ENCODE peak calls at places on chromosome 18, in six cellular contexts. W, Y, L, I, A and H are unnamed samples. For H3K27me3, the result is how much of the 10 kb centered on the place peaks cover.

GRCh38 chr18:63887424-63887823 is at the start of gene SERPINB2:
- DNase-seq in Y (no peak), L (no peak), A (no peak), W (no peak), I (no peak), H (peak)

GRCh38 chr18:63261029-63261428 is 58.5 kb downstream of the BCL2 start:
- DNase-seq in L (no peak), W (no peak), I (no peak), A (no peak), Y (no peak), H (no peak)

GRCh38 chr18:48160622-48161021 is 230.2 kb upstream of the SMAD2 start:
- DNase-seq in I (no peak), Y (no peak), A (no peak), W (no peak), L (no peak), H (no peak)

GRCh38 chr18:12518326-12518725 is 110.6 kb downstream of the PRELID3A start:
- DNase-seq in L (no peak), Y (no peak), I (no peak), W (no peak), A (no peak), H (no peak)

GRCh38 chr18:26575865-26576217 is 27.5 kb upstream of the KCTD1 start:
- DNase-seq in I (no peak), Y (no peak), W (no peak), L (no peak), A (no peak), H (no peak)

GRCh38 chr18:2984703-2985261 is 28.2 kb downstream of the LPIN2 start:
- DNase-seq in I (no peak), W (no peak), A (no peak), Y (no peak), L (no peak), H (no peak)

GRCh38 chr18:50286391-50287027 is 983 bp downstream of the CXXC1 start:
- DNase-seq in Y (peak), I (peak), W (no peak), L (no peak), A (no peak), H (no peak)

GRCh38 chr18:48859311-48860275 is 91.2 kb downstream of the SMAD7 start:
- DNase-seq in W (no peak), Y (no peak), A (no peak), I (no peak), L (peak), H (no peak)

GRCh38 chr18:78006006-78006802 is 756.6 kb downstream of the GALR1 start:
- DNase-seq in L (no peak), W (no peak), Y (no peak), A (no peak), I (no peak), H (no peak)

GRCh38 chr18:48605408-48605845 is 66.6 kb downstream of the CTIF start:
- DNase-seq in L (no peak), A (no peak), W (no peak), Y (no peak), I (no peak), H (no peak)

GRCh38 chr18:25350561-25351201 is 1.3 kb downstream of the ZNF521 start:
- DNase-seq in Y (peak), I (peak), A (no peak), L (peak), W (peak), H (peak)

GRCh38 chr18:12463191-12463590 is 55.5 kb downstream of the PRELID3A start:
- DNase-seq in A (no peak), I (no peak), Y (no peak), W (no peak), L (no peak), H (no peak)

GRCh38 chr18:79948719-79949411 is 2.6 kb downstream of the SLC66A2 start:
- DNase-seq in L (peak), W (no peak), A (no peak), I (no peak), Y (peak), H (no peak)

GRCh38 chr18:48753741-48754140 is 197.0 kb downstream of the SMAD7 start:
- DNase-seq in A (no peak), W (no peak), Y (no peak), I (no peak), L (no peak), H (no peak)

GRCh38 chr18:41484069-41484468 is 471.0 kb upstream of the PIK3C3 start:
- DNase-seq in W (no peak), I (no peak), L (no peak), A (no peak), Y (no peak), H (no peak)

GRCh38 chr18:50038448-50038847 is 156.5 kb downstream of the MYO5B start:
- DNase-seq in A (no peak), L (no peak), Y (no peak), W (no peak), I (no peak), H (peak)

GRCh38 chr18:42078711-42079110 is 123.7 kb downstream of the PIK3C3 start:
- DNase-seq in W (no peak), A (no peak), L (no peak), Y (no peak), I (no peak), H (peak)

GRCh38 chr18:3120356-3120755 is 99.4 kb downstream of the MYOM1 start:
- DNase-seq in A (no peak), L (no peak), Y (no peak), I (no peak), W (no peak), H (no peak)

GRCh38 chr18:21433436-21433835 is 167.1 kb downstream of the ESCO1 start:
- DNase-seq in W (no peak), I (no peak), A (no peak), Y (no peak), L (no peak), H (no peak)

DNA sequence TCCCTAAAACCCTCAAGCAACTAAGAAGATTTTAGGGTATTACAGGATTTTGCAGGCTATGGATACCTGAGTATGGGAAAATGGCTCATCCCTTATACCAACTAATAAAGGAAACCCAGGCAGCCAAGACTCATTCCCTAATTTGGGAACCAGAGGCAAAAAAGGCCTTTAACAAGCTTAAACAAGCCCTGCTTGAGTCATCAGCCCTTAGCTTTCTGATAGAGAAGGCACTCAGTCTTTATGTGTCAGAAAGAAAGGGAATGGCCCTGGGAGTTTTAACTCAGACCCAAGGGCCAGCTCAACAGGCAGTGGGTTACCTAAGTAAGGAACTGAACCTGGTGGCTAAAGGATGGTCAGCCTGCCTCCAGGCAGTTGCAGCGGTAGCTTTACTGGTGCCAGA is 96.9 kb upstream of the RMP24 start:
- DNase-seq in Y (no peak), L (no peak), A (no peak), I (no peak), W (no peak), H (no peak)
- H3K27me3 ChIP-seq in Y (under half), L (under half), A (under half), I (under half), W (under half), H (under half)

GRCh38 chr18:44823782-44824181 is 143.1 kb downstream of the SETBP1 start:
- DNase-seq in W (no peak), L (no peak), Y (no peak), A (no peak), I (no peak), H (no peak)
- H3K27ac ChIP-seq in W (peak), L (no peak), Y (no peak), A (no peak), I (no peak), H (no peak)

GRCh38 chr18:59907660-59908059 is 7.9 kb downstream of the PMAIP1 start:
- DNase-seq in I (no peak), A (no peak), W (no peak), L (no peak), Y (no peak), H (no peak)

GRCh38 chr18:59907172-59907571 is 7.4 kb downstream of the PMAIP1 start:
- DNase-seq in I (no peak), L (no peak), W (no peak), Y (no peak), A (no peak), H (no peak)

GRCh38 chr18:59904051-59904601 is 4.3 kb downstream of the PMAIP1 start:
- DNase-seq in Y (no peak), W (no peak), A (no peak), I (no peak), L (no peak), H (no peak)

GRCh38 chr18:59906203-59906602 is 6.4 kb downstream of the PMAIP1 start:
- DNase-seq in I (no peak), A (no peak), L (no peak), Y (no peak), W (no peak), H (no peak)

DNA sequence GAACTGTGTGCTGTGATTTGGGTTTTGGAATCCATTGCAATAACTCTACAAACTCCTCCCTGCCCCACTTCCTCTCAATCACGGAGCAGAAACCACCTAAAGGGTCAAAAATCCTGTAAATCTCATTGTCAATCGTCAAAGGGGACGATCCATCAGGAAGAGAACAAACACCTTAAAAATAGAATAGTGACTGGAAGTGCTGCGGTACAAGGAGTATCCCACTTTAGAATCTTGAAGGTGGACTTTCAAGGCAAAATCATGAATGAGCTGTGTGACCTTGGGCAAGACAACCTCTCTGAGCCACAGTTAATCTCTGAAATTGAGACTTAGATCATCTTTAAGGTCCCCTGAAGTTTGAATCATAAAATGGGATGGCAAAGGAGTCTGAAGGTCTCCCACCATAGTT is 5.9 kb downstream of the PMAIP1 start:
- DNase-seq in W (no peak), I (no peak), Y (no peak), A (no peak), L (no peak), H (no peak)
- H3K27me3 ChIP-seq in W (under half), I (under half), Y (under half), A (under half), L (half or more), H (under half)

GRCh38 chr18:23890589-23890988 is 124.0 kb upstream of the TTC39C start:
- DNase-seq in L (no peak), Y (no peak), I (no peak), A (no peak), W (no peak), H (peak)
- H3K27ac ChIP-seq in L (no peak), Y (no peak), I (no peak), A (no peak), W (no peak), H (no peak)

GRCh38 chr18:57364460-57364859 is 12.1 kb downstream of the ST8SIA3 start:
- DNase-seq in I (no peak), A (no peak), Y (no peak), W (no peak), L (no peak), H (no peak)

GRCh38 chr18:57372444-57372843 is 20.1 kb downstream of the ST8SIA3 start:
- DNase-seq in I (no peak), W (no peak), L (no peak), Y (no peak), A (no peak), H (no peak)

DNA sequence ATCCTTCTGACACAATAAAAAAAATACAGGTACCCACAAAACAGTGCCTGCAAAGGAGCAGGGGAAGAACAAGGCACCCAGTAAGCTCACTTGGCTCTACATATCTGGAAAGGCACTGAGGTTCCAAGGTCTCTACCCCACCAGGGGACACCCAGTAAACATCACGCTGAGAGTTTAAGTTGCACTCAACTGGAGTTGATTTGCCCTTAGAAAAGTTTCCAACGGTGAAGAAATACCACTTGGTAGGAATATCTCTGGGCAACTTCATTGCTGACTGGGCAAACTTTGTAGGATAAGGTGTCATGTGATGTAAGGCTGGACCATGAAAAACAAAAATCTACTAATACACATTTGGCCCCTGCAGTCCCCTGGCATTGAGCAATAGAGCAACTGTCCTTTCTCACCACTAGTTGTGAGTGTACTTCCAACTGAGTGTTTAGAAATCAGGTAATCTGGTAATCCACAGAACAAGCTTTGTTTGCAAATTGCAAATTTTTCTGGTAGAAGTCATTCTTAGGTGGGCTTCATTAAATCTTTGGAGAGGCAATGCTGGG is 14.2 kb downstream of the ST8SIA3 start:
- DNase-seq in Y (no peak), I (no peak), A (no peak), L (no peak), W (no peak), H (no peak)
- H3K27me3 ChIP-seq in Y (under half), I (under half), A (under half), L (under half), W (under half), H (under half)

GRCh38 chr18:10044054-10044453 is 130.2 kb downstream of the VAPA start:
- DNase-seq in I (no peak), Y (no peak), L (no peak), A (no peak), W (no peak), H (no peak)

GRCh38 chr18:10046178-10046807 is 132.5 kb downstream of the VAPA start:
- DNase-seq in I (no peak), Y (no peak), L (no peak), A (no peak), W (peak), H (no peak)

GRCh38 chr18:10042492-10042891 is 128.7 kb downstream of the VAPA start:
- DNase-seq in I (no peak), W (no peak), Y (no peak), L (no peak), A (no peak), H (peak)

GRCh38 chr18:10047237-10047636 is 133.4 kb downstream of the VAPA start:
- DNase-seq in L (no peak), W (no peak), Y (no peak), I (no peak), A (no peak), H (peak)

DNA sequence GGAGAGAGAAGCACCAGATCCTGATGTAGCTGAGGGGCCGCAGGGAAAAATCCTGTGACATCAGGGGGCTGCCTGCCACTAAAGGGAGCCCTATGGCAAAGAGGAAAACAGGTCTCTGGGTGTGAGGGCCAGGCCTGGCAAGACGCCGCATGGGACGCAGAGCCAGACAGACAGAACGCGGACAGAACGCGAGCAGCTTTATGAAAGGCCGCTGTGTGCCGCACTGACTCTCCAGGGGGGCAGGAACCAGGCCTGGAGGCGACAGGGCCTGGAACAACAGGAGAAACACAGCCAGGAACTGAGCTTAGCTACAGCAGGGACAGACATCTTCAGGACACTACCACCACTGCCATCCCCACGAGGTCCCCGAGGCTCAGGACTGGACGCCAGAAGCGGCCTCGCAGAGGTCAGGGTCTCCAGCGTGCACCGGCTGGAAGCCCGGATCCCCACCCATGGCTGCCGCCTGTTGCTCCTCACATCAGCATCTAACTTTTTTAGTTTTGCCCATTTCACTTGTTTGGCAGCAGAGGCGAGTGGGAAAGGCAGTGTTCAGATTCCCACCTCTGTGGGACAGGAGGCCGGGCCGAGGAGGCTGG is 131.6 kb downstream of the VAPA start:
- DNase-seq in I (no peak), A (no peak), Y (no peak), W (no peak), L (peak), H (no peak)
- H3K27ac ChIP-seq in I (peak), A (no peak), Y (peak), W (peak), L (no peak), H (no peak)

DNA sequence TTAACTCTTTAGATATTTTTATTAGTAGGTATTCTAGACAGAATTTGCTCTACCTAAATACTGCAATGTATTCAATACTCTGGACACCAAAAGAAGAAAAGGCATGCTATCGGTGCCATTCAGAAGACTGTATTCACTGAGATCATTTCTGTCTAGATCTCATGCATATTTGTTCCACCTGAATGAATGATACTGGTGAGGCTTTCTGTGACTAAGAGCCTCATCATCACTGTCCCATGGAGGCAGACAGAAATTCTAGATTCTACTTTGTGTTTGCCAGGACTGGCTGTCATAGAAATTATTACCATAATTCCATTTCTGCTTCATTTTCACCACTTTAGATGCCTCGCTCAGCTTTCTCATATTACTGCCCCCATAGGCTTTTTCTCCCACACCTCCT is 340.7 kb downstream of the MBD2 start:
- DNase-seq in A (no peak), W (no peak), L (no peak), I (no peak), Y (no peak), H (no peak)
- H3K27me3 ChIP-seq in A (under half), W (under half), L (under half), I (under half), Y (under half), H (under half)

GRCh38 chr18:7152485-7152884 is 34.9 kb upstream of the LAMA1 start:
- DNase-seq in W (no peak), A (peak), L (no peak), I (no peak), Y (peak), H (no peak)
- H3K27ac ChIP-seq in W (no peak), A (no peak), L (no peak), I (no peak), Y (no peak), H (no peak)

GRCh38 chr18:76390452-76391035 is 104.5 kb downstream of the ZNF516 start:
- DNase-seq in I (no peak), L (no peak), W (no peak), Y (peak), A (no peak), H (no peak)

GRCh38 chr18:76394780-76395476 is 100.1 kb downstream of the ZNF516 start:
- DNase-seq in W (no peak), I (no peak), Y (peak), A (no peak), L (no peak), H (no peak)

GRCh38 chr18:76391038-76391437 is 104.0 kb downstream of the ZNF516 start:
- DNase-seq in I (no peak), A (no peak), W (no peak), L (no peak), Y (no peak), H (no peak)

GRCh38 chr18:76388891-76389423 is 106.1 kb downstream of the ZNF516 start:
- DNase-seq in I (no peak), L (no peak), A (no peak), Y (peak), W (no peak), H (no peak)

GRCh38 chr18:76391746-76392145 is 103.3 kb downstream of the ZNF516 start:
- DNase-seq in A (no peak), Y (peak), W (no peak), I (no peak), L (no peak), H (no peak)
- H3K27me3 ChIP-seq in A (under half), Y (under half), W (under half), I (under half), L (under half), H (under half)